ENCODE peak calls at places on chromosomes 5 and 9, in eight cellular contexts. Q is K562, D is GM12878, G is HCT116, Z is HepG2, X is Panc1, A is GM23338, M is upper lobe of left lung. T is an unnamed sample. For H3K4me1, the result is how much of the 10 kb centered on the place peaks cover.

GRCh38 chr9:133114886-133115603 is 6.0 kb downstream of the RALGDS start:
- ATAC-seq in Q (no peak), D (peak), G (no peak), Z (no peak), X (peak), A (no peak), M (no peak), T (no peak)

GRCh38 chr5:132136906-132137305 is 63.3 kb downstream of the CSF2 start:
- ATAC-seq in Q (no peak), D (no peak), G (no peak), Z (no peak), X (no peak), A (no peak), M (no peak), T (no peak)

GRCh38 chr9:36861528-36862205 is 172.4 kb downstream of the PAX5 start:
- ATAC-seq in Q (no peak), D (no peak), G (peak), Z (peak), X (peak), A (no peak), M (no peak), T (no peak)

GRCh38 chr5:321726-322251 is 275 bp downstream of the AHRR start:
- ATAC-seq in Q (no peak), D (peak), G (peak), Z (no peak), X (peak), A (peak), M (no peak), T (no peak)

GRCh38 chr5:145953202-145953601 is 16.8 kb downstream of the SH3RF2 start:
- ATAC-seq in Q (no peak), D (no peak), G (no peak), Z (no peak), X (no peak), A (no peak), M (no peak), T (no peak)

GRCh38 chr5:171162602-171163001 is 146.4 kb upstream of the TLX3 start:
- ATAC-seq in Q (peak), D (peak), G (peak), Z (peak), X (no peak), A (peak), M (no peak), T (no peak)

GRCh38 chr9:12674961-12675360 is 18.2 kb upstream of the TYRP1 start:
- ATAC-seq in Q (no peak), D (no peak), G (no peak), Z (no peak), X (no peak), A (no peak), M (no peak), T (no peak)

GRCh38 chr9:35904966-35905781 is 828 bp upstream of the HRCT1 start:
- ATAC-seq in Q (peak), D (no peak), G (peak), Z (peak), X (peak), A (no peak), M (no peak), T (no peak)

GRCh38 chr9:134419684-134420076 is 93.4 kb downstream of the RXRA start:
- ATAC-seq in Q (peak), D (peak), G (peak), Z (peak), X (peak), A (peak), M (no peak), T (no peak)

GRCh38 chr9:130672466-130672865 is 8.1 kb downstream of the PRDM12 start:
- ATAC-seq in Q (no peak), D (no peak), G (no peak), Z (no peak), X (no peak), A (no peak), M (no peak), T (no peak)

GRCh38 chr9:137168907-137169763 is 716 bp downstream of the LRRC26 start:
- ATAC-seq in Q (peak), D (peak), G (peak), Z (peak), X (peak), A (peak), M (no peak), T (peak)

GRCh38 chr9:131987232-131987631 is 92.4 kb downstream of the MED27 start:
- ATAC-seq in Q (no peak), D (no peak), G (no peak), Z (no peak), X (no peak), A (peak), M (no peak), T (no peak)

GRCh38 chr5:68171101-68171558 is 44.4 kb upstream of the PIK3R1 start:
- ATAC-seq in Q (no peak), D (no peak), G (no peak), Z (no peak), X (no peak), A (peak), M (peak), T (peak)

GRCh38 chr5:133611357-133612020 is 852 bp downstream of the FSTL4 start:
- ATAC-seq in Q (no peak), D (no peak), G (no peak), Z (peak), X (peak), A (peak), M (peak), T (no peak)

GRCh38 chr5:40480392-40480791 is 199.3 kb upstream of the PTGER4 start:
- ATAC-seq in Q (no peak), D (peak), G (no peak), Z (no peak), X (no peak), A (no peak), M (no peak), T (no peak)

GRCh38 chr5:4295663-4296339 is 700.2 kb downstream of the IRX1 start:
- ATAC-seq in Q (no peak), D (no peak), G (no peak), Z (no peak), X (no peak), A (peak), M (no peak), T (no peak)

GRCh38 chr5:179270581-179271300 is 74.5 kb downstream of the ADAMTS2 start:
- ATAC-seq in Q (no peak), D (no peak), G (no peak), Z (no peak), X (no peak), A (no peak), M (no peak), T (peak)

GRCh38 chr9:93492327-93492726 is 38.9 kb upstream of the FAM120AOS start:
- ATAC-seq in Q (no peak), D (no peak), G (no peak), Z (no peak), X (no peak), A (no peak), M (no peak), T (no peak)

GRCh38 chr5:31722111-31722510 is 83.2 kb downstream of the PDZD2 start:
- ATAC-seq in Q (no peak), D (no peak), G (no peak), Z (no peak), X (no peak), A (no peak), M (no peak), T (no peak)

GRCh38 chr5:132476853-132477729 is 13.5 kb downstream of the IRF1 start:
- ATAC-seq in Q (peak), D (peak), G (peak), Z (peak), X (no peak), A (peak), M (no peak), T (no peak)

GRCh38 chr5:111697215-111697614 is 59.8 kb downstream of the NREP start:
- ATAC-seq in Q (no peak), D (no peak), G (no peak), Z (no peak), X (no peak), A (no peak), M (no peak), T (peak)

GRCh38 chr9:90062982-90063381 is 458.2 kb downstream of the GADD45G start:
- ATAC-seq in Q (no peak), D (no peak), G (no peak), Z (no peak), X (no peak), A (no peak), M (no peak), T (no peak)

GRCh38 chr9:130936285-130937117 is 2.5 kb downstream of the FIBCD1 start:
- ATAC-seq in Q (no peak), D (no peak), G (peak), Z (peak), X (peak), A (peak), M (peak), T (peak)

GRCh38 chr5:111583761-111584203 is 71.4 kb upstream of the STARD4 start:
- ATAC-seq in Q (no peak), D (no peak), G (no peak), Z (no peak), X (no peak), A (no peak), M (no peak), T (no peak)

GRCh38 chr9:91740713-91741112 is 209.3 kb downstream of the ROR2 start:
- ATAC-seq in Q (no peak), D (no peak), G (no peak), Z (no peak), X (no peak), A (no peak), M (no peak), T (peak)

GRCh38 chr9:2072752-2073405 is 57.7 kb downstream of the SMARCA2 start:
- ATAC-seq in Q (no peak), D (peak), G (no peak), Z (no peak), X (no peak), A (no peak), M (no peak), T (no peak)

GRCh38 chr9:131627846-131628820 is 82.8 kb downstream of the PRRT1B start:
- ATAC-seq in Q (no peak), D (peak), G (no peak), Z (no peak), X (no peak), A (peak), M (peak), T (peak)

GRCh38 chr5:154972476-154973080 is 31.7 kb downstream of the MRPL22 start:
- ATAC-seq in Q (peak), D (peak), G (peak), Z (peak), X (peak), A (peak), M (no peak), T (no peak)

GRCh38 chr5:74248576-74248975 is 392.0 kb downstream of the ENC1 start:
- ATAC-seq in Q (no peak), D (no peak), G (no peak), Z (no peak), X (no peak), A (no peak), M (no peak), T (no peak)

GRCh38 chr9:70315389-70315788 is 56.6 kb downstream of the SMC5 start:
- ATAC-seq in Q (no peak), D (no peak), G (no peak), Z (no peak), X (no peak), A (no peak), M (no peak), T (no peak)

GRCh38 chr5:171956870-171957501 is 49.5 kb downstream of the FBXW11 start:
- ATAC-seq in Q (no peak), D (no peak), G (no peak), Z (no peak), X (no peak), A (peak), M (no peak), T (no peak)

GRCh38 chr9:112790231-112790774 is 39.7 kb downstream of the SNX30 start:
- ATAC-seq in Q (peak), D (no peak), G (no peak), Z (no peak), X (no peak), A (no peak), M (no peak), T (no peak)

GRCh38 chr9:124308606-124309310 is 51.0 kb downstream of the NEK6 start:
- ATAC-seq in Q (no peak), D (no peak), G (peak), Z (peak), X (no peak), A (no peak), M (no peak), T (no peak)

GRCh38 chr5:1053391-1054017 is 44.9 kb downstream of the NKD2 start:
- ATAC-seq in Q (no peak), D (no peak), G (no peak), Z (no peak), X (no peak), A (no peak), M (no peak), T (no peak)

GRCh38 chr9:15121591-15121990 is 185.4 kb downstream of the TTC39B start:
- ATAC-seq in Q (no peak), D (no peak), G (no peak), Z (no peak), X (no peak), A (no peak), M (no peak), T (no peak)

GRCh38 chr9:103942652-103943051 is 151.5 kb upstream of the SMC2 start:
- ATAC-seq in Q (no peak), D (no peak), G (no peak), Z (no peak), X (no peak), A (no peak), M (no peak), T (no peak)

GRCh38 chr5:95986937-95987520 is 25.4 kb upstream of the ELL2 start:
- ATAC-seq in Q (peak), D (peak), G (no peak), Z (peak), X (no peak), A (no peak), M (no peak), T (no peak)

GRCh38 chr9:122815544-122815943 is 12.8 kb downstream of the PDCL start:
- ATAC-seq in Q (no peak), D (no peak), G (no peak), Z (no peak), X (no peak), A (no peak), M (no peak), T (no peak)

GRCh38 chr5:93145019-93145418 is 436.0 kb downstream of the NR2F1-AS1 start:
- ATAC-seq in Q (no peak), D (no peak), G (no peak), Z (no peak), X (no peak), A (no peak), M (no peak), T (no peak)

GRCh38 chr9:94031380-94031779 is 52.9 kb upstream of the PTPDC1 start:
- ATAC-seq in Q (no peak), D (no peak), G (no peak), Z (no peak), X (no peak), A (no peak), M (no peak), T (no peak)

GRCh38 chr5:177495243-177496060 is 2.0 kb downstream of the PDLIM7 start:
- ATAC-seq in Q (peak), D (peak), G (peak), Z (no peak), X (no peak), A (peak), M (peak), T (peak)
- TF ChIP-seq POLR2AphosphoS5 in Q (no peak), D (no peak), G (no peak), Z (no peak), X (no peak), A (no peak), M (no peak), T (peak)

GRCh38 chr9:95246547-95246946 is 71.0 kb downstream of the FANCC start:
- ATAC-seq in Q (no peak), D (no peak), G (no peak), Z (no peak), X (no peak), A (no peak), M (no peak), T (no peak)

GRCh38 chr9:95249986-95250385 is 67.5 kb downstream of the FANCC start:
- ATAC-seq in Q (no peak), D (no peak), G (no peak), Z (peak), X (no peak), A (peak), M (no peak), T (no peak)

GRCh38 chr9:95250462-95251058 is 66.9 kb downstream of the FANCC start:
- ATAC-seq in Q (no peak), D (no peak), G (no peak), Z (no peak), X (no peak), A (peak), M (no peak), T (no peak)
- H3K4me3 ChIP-seq in Q (no peak), D (no peak), G (no peak), Z (no peak), X (no peak), A (no peak), M (no peak), T (no peak)

GRCh38 chr9:121367651-121368510 is 2.2 kb downstream of the STOM start:
- ATAC-seq in Q (no peak), D (no peak), G (no peak), Z (peak), X (no peak), A (no peak), M (no peak), T (no peak)
- H3K4me1 ChIP-seq in Q (under half), D (under half), G (under half), Z (half or more), X (under half), A (under half), M (half or more), T (half or more)

GRCh38 chr5:103327893-103328292 is 69.3 kb downstream of the MACIR start:
- ATAC-seq in Q (no peak), D (no peak), G (no peak), Z (no peak), X (no peak), A (no peak), M (no peak), T (no peak)
- TF ChIP-seq POLR2AphosphoS5 in Q (no peak), D (no peak), G (no peak), Z (no peak), X (no peak), A (no peak), M (no peak), T (no peak)